ENCODE peak calls at places on chromosome 11, in ten cellular contexts. One of them, this sample, is unnamed.
A peak's percentile ranks its signal among the peaks of the same experiment; 100 is the strongest.

GRCh38 chr11:114315749-114316368 is 19.7 kb downstream of the NNMT start:
- DNase-seq in substantia nigra: no peak
- DNase-seq in mucosa of descending colon: no peak
- DNase-seq in stimulated activated CD4-positive, alpha-beta T cell treated with anti-CD3 and anti-CD28 coated beads, Interleukin-4, amount 100 ng/mL, for 48 hours: no peak
- DNase-seq in NCI-H774: peak; percentile 72
- DNase-seq in mesenteric fat pad: no peak
- DNase-seq in ELF-1: peak; percentile 46
- DNase-seq in activated B cell treated with CpG ODN at 0.5 μM for 24 hours: no peak
- DNase-seq in A172: no peak
- DNase-seq in GM12865: no peak
- DNase-seq in this sample: no peak

GRCh38 chr11:117950320-117950719 is 21.1 kb upstream of the TMPRSS13 start:
- DNase-seq in substantia nigra: no peak
- DNase-seq in mucosa of descending colon: no peak
- DNase-seq in stimulated activated CD4-positive, alpha-beta T cell treated with anti-CD3 and anti-CD28 coated beads, Interleukin-4, amount 100 ng/mL, for 48 hours: no peak
- DNase-seq in NCI-H774: no peak
- DNase-seq in mesenteric fat pad: no peak
- DNase-seq in ELF-1: no peak
- DNase-seq in activated B cell treated with CpG ODN at 0.5 μM for 24 hours: no peak
- DNase-seq in A172: no peak
- DNase-seq in GM12865: no peak
- DNase-seq in this sample: no peak

GRCh38 chr11:71298016-71298550 is 45.7 kb upstream of the SHANK2 start:
- DNase-seq in substantia nigra: no peak
- DNase-seq in mucosa of descending colon: no peak
- DNase-seq in stimulated activated CD4-positive, alpha-beta T cell treated with anti-CD3 and anti-CD28 coated beads, Interleukin-4, amount 100 ng/mL, for 48 hours: no peak
- DNase-seq in NCI-H774: no peak
- DNase-seq in mesenteric fat pad: peak; percentile 68
- DNase-seq in ELF-1: no peak
- DNase-seq in activated B cell treated with CpG ODN at 0.5 μM for 24 hours: no peak
- DNase-seq in A172: no peak
- DNase-seq in GM12865: no peak
- DNase-seq in this sample: no peak

GRCh38 chr11:78860720-78861422 is 286.2 kb upstream of the NARS2 start:
- DNase-seq in substantia nigra: no peak
- DNase-seq in mucosa of descending colon: no peak
- DNase-seq in stimulated activated CD4-positive, alpha-beta T cell treated with anti-CD3 and anti-CD28 coated beads, Interleukin-4, amount 100 ng/mL, for 48 hours: no peak
- DNase-seq in NCI-H774: no peak
- DNase-seq in mesenteric fat pad: no peak
- DNase-seq in ELF-1: no peak
- DNase-seq in activated B cell treated with CpG ODN at 0.5 μM for 24 hours: no peak
- DNase-seq in A172: no peak
- DNase-seq in GM12865: peak; percentile 7
- DNase-seq in this sample: peak; percentile 1

GRCh38 chr11:119484741-119485605 is 62.0 kb upstream of the THY1 start:
- DNase-seq in substantia nigra: no peak
- DNase-seq in mucosa of descending colon: no peak
- DNase-seq in stimulated activated CD4-positive, alpha-beta T cell treated with anti-CD3 and anti-CD28 coated beads, Interleukin-4, amount 100 ng/mL, for 48 hours: no peak
- DNase-seq in NCI-H774: no peak
- DNase-seq in mesenteric fat pad: peak; percentile 88
- DNase-seq in ELF-1: peak; percentile 73
- DNase-seq in activated B cell treated with CpG ODN at 0.5 μM for 24 hours: no peak
- DNase-seq in A172: no peak
- DNase-seq in GM12865: peak; percentile 33
- DNase-seq in this sample: no peak

GRCh38 chr11:17859552-17859951 is 125.0 kb downstream of the KCNC1 start:
- DNase-seq in substantia nigra: no peak
- DNase-seq in mucosa of descending colon: no peak
- DNase-seq in stimulated activated CD4-positive, alpha-beta T cell treated with anti-CD3 and anti-CD28 coated beads, Interleukin-4, amount 100 ng/mL, for 48 hours: no peak
- DNase-seq in NCI-H774: no peak
- DNase-seq in mesenteric fat pad: no peak
- DNase-seq in ELF-1: no peak
- DNase-seq in activated B cell treated with CpG ODN at 0.5 μM for 24 hours: no peak
- DNase-seq in A172: no peak
- DNase-seq in GM12865: no peak
- DNase-seq in this sample: no peak

GRCh38 chr11:17581732-17582053 is 34.6 kb downstream of the OTOG start:
- DNase-seq in substantia nigra: no peak
- DNase-seq in mucosa of descending colon: no peak
- DNase-seq in stimulated activated CD4-positive, alpha-beta T cell treated with anti-CD3 and anti-CD28 coated beads, Interleukin-4, amount 100 ng/mL, for 48 hours: no peak
- DNase-seq in NCI-H774: no peak
- DNase-seq in mesenteric fat pad: no peak
- DNase-seq in ELF-1: no peak
- DNase-seq in activated B cell treated with CpG ODN at 0.5 μM for 24 hours: no peak
- DNase-seq in A172: no peak
- DNase-seq in GM12865: no peak
- DNase-seq in this sample: no peak

GRCh38 chr11:67287355-67288197 is 1.5 kb upstream of the ANKRD13D start:
- DNase-seq in substantia nigra: no peak
- DNase-seq in mucosa of descending colon: peak; percentile 40
- DNase-seq in stimulated activated CD4-positive, alpha-beta T cell treated with anti-CD3 and anti-CD28 coated beads, Interleukin-4, amount 100 ng/mL, for 48 hours: no peak
- DNase-seq in NCI-H774: no peak
- DNase-seq in mesenteric fat pad: no peak
- DNase-seq in ELF-1: no peak
- DNase-seq in activated B cell treated with CpG ODN at 0.5 μM for 24 hours: no peak
- DNase-seq in A172: no peak
- DNase-seq in GM12865: no peak
- DNase-seq in this sample: peak; percentile 40

GRCh38 chr11:17651061-17651460 is 68.3 kb upstream of the MYOD1 start:
- DNase-seq in substantia nigra: no peak
- DNase-seq in mucosa of descending colon: no peak
- DNase-seq in stimulated activated CD4-positive, alpha-beta T cell treated with anti-CD3 and anti-CD28 coated beads, Interleukin-4, amount 100 ng/mL, for 48 hours: no peak
- DNase-seq in NCI-H774: no peak
- DNase-seq in mesenteric fat pad: no peak
- DNase-seq in ELF-1: no peak
- DNase-seq in activated B cell treated with CpG ODN at 0.5 μM for 24 hours: no peak
- DNase-seq in A172: no peak
- DNase-seq in GM12865: no peak
- DNase-seq in this sample: no peak

GRCh38 chr11:97938789-97939188 is 1082.0 kb upstream of the CNTN5 start:
- DNase-seq in substantia nigra: no peak
- DNase-seq in mucosa of descending colon: no peak
- DNase-seq in stimulated activated CD4-positive, alpha-beta T cell treated with anti-CD3 and anti-CD28 coated beads, Interleukin-4, amount 100 ng/mL, for 48 hours: no peak
- DNase-seq in NCI-H774: no peak
- DNase-seq in mesenteric fat pad: no peak
- DNase-seq in ELF-1: no peak
- DNase-seq in activated B cell treated with CpG ODN at 0.5 μM for 24 hours: no peak
- DNase-seq in A172: no peak
- DNase-seq in GM12865: no peak
- DNase-seq in this sample: no peak

GRCh38 chr11:441418-442274 is at the start of gene ANO9:
- DNase-seq in substantia nigra: no peak
- DNase-seq in mucosa of descending colon: peak; percentile 91
- DNase-seq in stimulated activated CD4-positive, alpha-beta T cell treated with anti-CD3 and anti-CD28 coated beads, Interleukin-4, amount 100 ng/mL, for 48 hours: peak; percentile 54
- DNase-seq in NCI-H774: peak; percentile 71
- DNase-seq in mesenteric fat pad: no peak
- DNase-seq in ELF-1: peak; percentile 49
- DNase-seq in activated B cell treated with CpG ODN at 0.5 μM for 24 hours: peak; percentile 47
- DNase-seq in A172: no peak
- DNase-seq in GM12865: peak; percentile 80
- DNase-seq in this sample: no peak

GRCh38 chr11:77580712-77581337 is 8.9 kb upstream of the AQP11 start:
- DNase-seq in substantia nigra: no peak
- DNase-seq in mucosa of descending colon: no peak
- DNase-seq in stimulated activated CD4-positive, alpha-beta T cell treated with anti-CD3 and anti-CD28 coated beads, Interleukin-4, amount 100 ng/mL, for 48 hours: no peak
- DNase-seq in NCI-H774: no peak
- DNase-seq in mesenteric fat pad: no peak
- DNase-seq in ELF-1: no peak
- DNase-seq in activated B cell treated with CpG ODN at 0.5 μM for 24 hours: no peak
- DNase-seq in A172: peak; percentile 53
- DNase-seq in GM12865: no peak
- DNase-seq in this sample: no peak

GRCh38 chr11:2091112-2091746 is 48.0 kb downstream of the IGF2 start:
- DNase-seq in substantia nigra: no peak
- DNase-seq in mucosa of descending colon: no peak
- DNase-seq in stimulated activated CD4-positive, alpha-beta T cell treated with anti-CD3 and anti-CD28 coated beads, Interleukin-4, amount 100 ng/mL, for 48 hours: no peak
- DNase-seq in NCI-H774: no peak
- DNase-seq in mesenteric fat pad: peak; percentile 49
- DNase-seq in ELF-1: no peak
- DNase-seq in activated B cell treated with CpG ODN at 0.5 μM for 24 hours: no peak
- DNase-seq in A172: no peak
- DNase-seq in GM12865: no peak
- DNase-seq in this sample: no peak

GRCh38 chr11:71436861-71437260 is 11.3 kb downstream of the DHCR7 start:
- DNase-seq in substantia nigra: no peak
- DNase-seq in mucosa of descending colon: no peak
- DNase-seq in stimulated activated CD4-positive, alpha-beta T cell treated with anti-CD3 and anti-CD28 coated beads, Interleukin-4, amount 100 ng/mL, for 48 hours: no peak
- DNase-seq in NCI-H774: no peak
- DNase-seq in mesenteric fat pad: no peak
- DNase-seq in ELF-1: no peak
- DNase-seq in activated B cell treated with CpG ODN at 0.5 μM for 24 hours: no peak
- DNase-seq in A172: no peak
- DNase-seq in GM12865: no peak
- DNase-seq in this sample: no peak

GRCh38 chr11:1502971-1503707 is 16.6 kb upstream of the MOB2 start:
- DNase-seq in substantia nigra: peak; percentile 68
- DNase-seq in mucosa of descending colon: no peak
- DNase-seq in stimulated activated CD4-positive, alpha-beta T cell treated with anti-CD3 and anti-CD28 coated beads, Interleukin-4, amount 100 ng/mL, for 48 hours: no peak
- DNase-seq in NCI-H774: no peak
- DNase-seq in mesenteric fat pad: no peak
- DNase-seq in ELF-1: no peak
- DNase-seq in activated B cell treated with CpG ODN at 0.5 μM for 24 hours: no peak
- DNase-seq in A172: no peak
- DNase-seq in GM12865: no peak
- DNase-seq in this sample: no peak

GRCh38 chr11:31652528-31652927 is 143.0 kb downstream of the ELP4 start:
- DNase-seq in substantia nigra: no peak
- DNase-seq in mucosa of descending colon: no peak
- DNase-seq in stimulated activated CD4-positive, alpha-beta T cell treated with anti-CD3 and anti-CD28 coated beads, Interleukin-4, amount 100 ng/mL, for 48 hours: no peak
- DNase-seq in NCI-H774: no peak
- DNase-seq in mesenteric fat pad: no peak
- DNase-seq in ELF-1: no peak
- DNase-seq in activated B cell treated with CpG ODN at 0.5 μM for 24 hours: no peak
- DNase-seq in A172: no peak
- DNase-seq in GM12865: peak; percentile 18
- DNase-seq in this sample: no peak

GRCh38 chr11:60119708-60120107 is 31.2 kb downstream of the MS4A2 start:
- DNase-seq in substantia nigra: no peak
- DNase-seq in mucosa of descending colon: no peak
- DNase-seq in stimulated activated CD4-positive, alpha-beta T cell treated with anti-CD3 and anti-CD28 coated beads, Interleukin-4, amount 100 ng/mL, for 48 hours: no peak
- DNase-seq in NCI-H774: no peak
- DNase-seq in mesenteric fat pad: no peak
- DNase-seq in ELF-1: no peak
- DNase-seq in activated B cell treated with CpG ODN at 0.5 μM for 24 hours: no peak
- DNase-seq in A172: no peak
- DNase-seq in GM12865: no peak
- DNase-seq in this sample: peak; percentile 93

GRCh38 chr11:121099885-121100284 is 1.2 kb upstream of the TECTA start:
- DNase-seq in substantia nigra: no peak
- DNase-seq in mucosa of descending colon: no peak
- DNase-seq in stimulated activated CD4-positive, alpha-beta T cell treated with anti-CD3 and anti-CD28 coated beads, Interleukin-4, amount 100 ng/mL, for 48 hours: no peak
- DNase-seq in NCI-H774: no peak
- DNase-seq in mesenteric fat pad: no peak
- DNase-seq in ELF-1: no peak
- DNase-seq in activated B cell treated with CpG ODN at 0.5 μM for 24 hours: no peak
- DNase-seq in A172: peak; percentile 2
- DNase-seq in GM12865: no peak
- DNase-seq in this sample: no peak

GRCh38 chr11:9092846-9093778 is 1.7 kb upstream of the SCUBE2 start:
- DNase-seq in substantia nigra: no peak
- DNase-seq in mucosa of descending colon: no peak
- DNase-seq in stimulated activated CD4-positive, alpha-beta T cell treated with anti-CD3 and anti-CD28 coated beads, Interleukin-4, amount 100 ng/mL, for 48 hours: no peak
- DNase-seq in NCI-H774: no peak
- DNase-seq in mesenteric fat pad: no peak
- DNase-seq in ELF-1: no peak
- DNase-seq in activated B cell treated with CpG ODN at 0.5 μM for 24 hours: no peak
- DNase-seq in A172: no peak
- DNase-seq in GM12865: no peak
- DNase-seq in this sample: peak; percentile 14

GRCh38 chr11:77101043-77101537 is 1.6 kb upstream of the OMP start:
- DNase-seq in substantia nigra: no peak
- DNase-seq in mucosa of descending colon: no peak
- DNase-seq in stimulated activated CD4-positive, alpha-beta T cell treated with anti-CD3 and anti-CD28 coated beads, Interleukin-4, amount 100 ng/mL, for 48 hours: no peak
- DNase-seq in NCI-H774: no peak
- DNase-seq in mesenteric fat pad: no peak
- DNase-seq in ELF-1: peak; percentile 58
- DNase-seq in activated B cell treated with CpG ODN at 0.5 μM for 24 hours: no peak
- DNase-seq in A172: peak; percentile 34
- DNase-seq in GM12865: peak; percentile 22
- DNase-seq in this sample: peak; percentile 29

GRCh38 chr11:79129702-79130101 is 311.1 kb downstream of the TENM4 start:
- DNase-seq in substantia nigra: no peak
- DNase-seq in mucosa of descending colon: no peak
- DNase-seq in stimulated activated CD4-positive, alpha-beta T cell treated with anti-CD3 and anti-CD28 coated beads, Interleukin-4, amount 100 ng/mL, for 48 hours: no peak
- DNase-seq in NCI-H774: no peak
- DNase-seq in mesenteric fat pad: no peak
- DNase-seq in ELF-1: no peak
- DNase-seq in activated B cell treated with CpG ODN at 0.5 μM for 24 hours: no peak
- DNase-seq in A172: no peak
- DNase-seq in GM12865: no peak
- DNase-seq in this sample: peak; percentile 22

GRCh38 chr11:7262672-7263071 is 11.0 kb downstream of the SYT9 start:
- DNase-seq in substantia nigra: no peak
- DNase-seq in mucosa of descending colon: no peak
- DNase-seq in stimulated activated CD4-positive, alpha-beta T cell treated with anti-CD3 and anti-CD28 coated beads, Interleukin-4, amount 100 ng/mL, for 48 hours: no peak
- DNase-seq in NCI-H774: no peak
- DNase-seq in mesenteric fat pad: no peak
- DNase-seq in ELF-1: no peak
- DNase-seq in activated B cell treated with CpG ODN at 0.5 μM for 24 hours: no peak
- DNase-seq in A172: no peak
- DNase-seq in GM12865: no peak
- DNase-seq in this sample: no peak

GRCh38 chr11:63504933-63505586 is 824 bp upstream of the LGALS12 start:
- DNase-seq in substantia nigra: no peak
- DNase-seq in mucosa of descending colon: no peak
- DNase-seq in stimulated activated CD4-positive, alpha-beta T cell treated with anti-CD3 and anti-CD28 coated beads, Interleukin-4, amount 100 ng/mL, for 48 hours: no peak
- DNase-seq in NCI-H774: no peak
- DNase-seq in mesenteric fat pad: no peak
- DNase-seq in ELF-1: no peak
- DNase-seq in activated B cell treated with CpG ODN at 0.5 μM for 24 hours: no peak
- DNase-seq in A172: no peak
- DNase-seq in GM12865: no peak
- DNase-seq in this sample: peak; percentile 57